ENCODE peak calls at places on chromosomes 4 and X, in seven cellular contexts. One of them, this sample, is unnamed.

GRCh38 chrX:118756111-118756510 is 28.7 kb downstream of the IL13RA1 start:
- DNase-seq in cardiac muscle cell: peak
- DNase-seq in sigmoid colon: no peak
- DNase-seq in pancreas: no peak
- DNase-seq in OCI-LY7: no peak
- DNase-seq in CD8-positive, alpha-beta memory T cell: no peak
- DNase-seq in effector memory CD4-positive, alpha-beta T cell: no peak
- DNase-seq in this sample: no peak

GRCh38 chr4:77172336-77172735 is 15.3 kb downstream of the CCNG2 start:
- DNase-seq in cardiac muscle cell: peak
- DNase-seq in sigmoid colon: no peak
- DNase-seq in pancreas: no peak
- DNase-seq in OCI-LY7: no peak
- DNase-seq in CD8-positive, alpha-beta memory T cell: no peak
- DNase-seq in effector memory CD4-positive, alpha-beta T cell: no peak
- DNase-seq in this sample: no peak

GRCh38 chr4:122403860-122404259 is 25.0 kb downstream of the ADAD1 start:
- DNase-seq in cardiac muscle cell: no peak
- DNase-seq in sigmoid colon: no peak
- DNase-seq in pancreas: no peak
- DNase-seq in OCI-LY7: no peak
- DNase-seq in CD8-positive, alpha-beta memory T cell: no peak
- DNase-seq in effector memory CD4-positive, alpha-beta T cell: no peak
- DNase-seq in this sample: no peak

GRCh38 chr4:158625544-158625943 is 46.1 kb downstream of the C4orf46 start:
- DNase-seq in cardiac muscle cell: no peak
- DNase-seq in sigmoid colon: no peak
- DNase-seq in pancreas: no peak
- DNase-seq in OCI-LY7: no peak
- DNase-seq in CD8-positive, alpha-beta memory T cell: no peak
- DNase-seq in effector memory CD4-positive, alpha-beta T cell: no peak
- DNase-seq in this sample: no peak

GRCh38 chrX:77493677-77494553 is 46.7 kb downstream of the FGF16 start:
- DNase-seq in cardiac muscle cell: peak
- DNase-seq in sigmoid colon: no peak
- DNase-seq in pancreas: no peak
- DNase-seq in OCI-LY7: no peak
- DNase-seq in CD8-positive, alpha-beta memory T cell: no peak
- DNase-seq in effector memory CD4-positive, alpha-beta T cell: no peak
- DNase-seq in this sample: no peak

GRCh38 chr4:15420642-15421041 is 7.2 kb upstream of the C1QTNF7 start:
- DNase-seq in cardiac muscle cell: peak
- DNase-seq in sigmoid colon: no peak
- DNase-seq in pancreas: no peak
- DNase-seq in OCI-LY7: no peak
- DNase-seq in CD8-positive, alpha-beta memory T cell: no peak
- DNase-seq in effector memory CD4-positive, alpha-beta T cell: no peak
- DNase-seq in this sample: no peak

GRCh38 chr4:170088686-170089085 is 1.1 kb downstream of the AADAT start:
- DNase-seq in cardiac muscle cell: no peak
- DNase-seq in sigmoid colon: no peak
- DNase-seq in pancreas: no peak
- DNase-seq in OCI-LY7: no peak
- DNase-seq in CD8-positive, alpha-beta memory T cell: no peak
- DNase-seq in effector memory CD4-positive, alpha-beta T cell: no peak
- DNase-seq in this sample: no peak

GRCh38 chr4:180539284-180539683 is 1703.9 kb upstream of the TENM3 start:
- DNase-seq in cardiac muscle cell: no peak
- DNase-seq in sigmoid colon: no peak
- DNase-seq in pancreas: no peak
- DNase-seq in OCI-LY7: no peak
- DNase-seq in CD8-positive, alpha-beta memory T cell: no peak
- DNase-seq in effector memory CD4-positive, alpha-beta T cell: no peak
- DNase-seq in this sample: no peak

GRCh38 chr4:111943796-111944203 is 201.5 kb upstream of the FAM241A start:
- DNase-seq in cardiac muscle cell: peak
- DNase-seq in sigmoid colon: no peak
- DNase-seq in pancreas: peak
- DNase-seq in OCI-LY7: peak
- DNase-seq in CD8-positive, alpha-beta memory T cell: no peak
- DNase-seq in effector memory CD4-positive, alpha-beta T cell: no peak
- DNase-seq in this sample: peak

GRCh38 chr4:100986360-100986868 is 360.9 kb downstream of the PPP3CA start:
- DNase-seq in cardiac muscle cell: no peak
- DNase-seq in sigmoid colon: no peak
- DNase-seq in pancreas: no peak
- DNase-seq in OCI-LY7: no peak
- DNase-seq in CD8-positive, alpha-beta memory T cell: no peak
- DNase-seq in effector memory CD4-positive, alpha-beta T cell: no peak
- DNase-seq in this sample: no peak

GRCh38 chr4:48342559-48342878 is 1.2 kb downstream of the SLAIN2 start:
- DNase-seq in cardiac muscle cell: no peak
- DNase-seq in sigmoid colon: no peak
- DNase-seq in pancreas: no peak
- DNase-seq in OCI-LY7: peak
- DNase-seq in CD8-positive, alpha-beta memory T cell: peak
- DNase-seq in effector memory CD4-positive, alpha-beta T cell: no peak
- DNase-seq in this sample: no peak

GRCh38 chr4:1211951-1212545 is 36.9 kb downstream of the CTBP1 start:
- DNase-seq in cardiac muscle cell: no peak
- DNase-seq in sigmoid colon: peak
- DNase-seq in pancreas: peak
- DNase-seq in OCI-LY7: no peak
- DNase-seq in CD8-positive, alpha-beta memory T cell: no peak
- DNase-seq in effector memory CD4-positive, alpha-beta T cell: no peak
- DNase-seq in this sample: peak

GRCh38 chr4:123390846-123391456 is 5.6 kb upstream of the SPRY1 start:
- DNase-seq in cardiac muscle cell: peak
- DNase-seq in sigmoid colon: no peak
- DNase-seq in pancreas: no peak
- DNase-seq in OCI-LY7: peak
- DNase-seq in CD8-positive, alpha-beta memory T cell: no peak
- DNase-seq in effector memory CD4-positive, alpha-beta T cell: no peak
- DNase-seq in this sample: no peak

GRCh38 chr4:153785830-153786721 is 2.8 kb downstream of the SFRP2 start:
- DNase-seq in cardiac muscle cell: peak
- DNase-seq in sigmoid colon: no peak
- DNase-seq in pancreas: no peak
- DNase-seq in OCI-LY7: peak
- DNase-seq in CD8-positive, alpha-beta memory T cell: no peak
- DNase-seq in effector memory CD4-positive, alpha-beta T cell: no peak
- DNase-seq in this sample: no peak

GRCh38 chr4:167887726-167888125 is 204.6 kb upstream of the ANXA10 start:
- DNase-seq in cardiac muscle cell: no peak
- DNase-seq in sigmoid colon: no peak
- DNase-seq in pancreas: no peak
- DNase-seq in OCI-LY7: no peak
- DNase-seq in CD8-positive, alpha-beta memory T cell: no peak
- DNase-seq in effector memory CD4-positive, alpha-beta T cell: no peak
- DNase-seq in this sample: peak

GRCh38 chrX:139930923-139931645 is 1.8 kb downstream of the ATP11C start:
- DNase-seq in cardiac muscle cell: peak
- DNase-seq in sigmoid colon: peak
- DNase-seq in pancreas: no peak
- DNase-seq in OCI-LY7: peak
- DNase-seq in CD8-positive, alpha-beta memory T cell: peak
- DNase-seq in effector memory CD4-positive, alpha-beta T cell: no peak
- DNase-seq in this sample: peak

GRCh38 chr4:147787204-147787603 is 55.3 kb downstream of the ARHGAP10 start:
- DNase-seq in cardiac muscle cell: peak
- DNase-seq in sigmoid colon: peak
- DNase-seq in pancreas: no peak
- DNase-seq in OCI-LY7: no peak
- DNase-seq in CD8-positive, alpha-beta memory T cell: no peak
- DNase-seq in effector memory CD4-positive, alpha-beta T cell: no peak
- DNase-seq in this sample: no peak

GRCh38 chrX:5957506-5957905 is 271.2 kb downstream of the NLGN4X start:
- DNase-seq in cardiac muscle cell: peak
- DNase-seq in sigmoid colon: no peak
- DNase-seq in pancreas: no peak
- DNase-seq in OCI-LY7: no peak
- DNase-seq in CD8-positive, alpha-beta memory T cell: no peak
- DNase-seq in effector memory CD4-positive, alpha-beta T cell: no peak
- DNase-seq in this sample: no peak

GRCh38 chr4:151690884-151691283 is 69.9 kb downstream of the GATB start:
- DNase-seq in cardiac muscle cell: peak
- DNase-seq in sigmoid colon: no peak
- DNase-seq in pancreas: no peak
- DNase-seq in OCI-LY7: no peak
- DNase-seq in CD8-positive, alpha-beta memory T cell: no peak
- DNase-seq in effector memory CD4-positive, alpha-beta T cell: no peak
- DNase-seq in this sample: no peak

GRCh38 chrX:77755561-77755960 is 30.5 kb downstream of the ATRX start:
- DNase-seq in cardiac muscle cell: no peak
- DNase-seq in sigmoid colon: no peak
- DNase-seq in pancreas: no peak
- DNase-seq in OCI-LY7: no peak
- DNase-seq in CD8-positive, alpha-beta memory T cell: no peak
- DNase-seq in effector memory CD4-positive, alpha-beta T cell: no peak
- DNase-seq in this sample: no peak

DNA sequence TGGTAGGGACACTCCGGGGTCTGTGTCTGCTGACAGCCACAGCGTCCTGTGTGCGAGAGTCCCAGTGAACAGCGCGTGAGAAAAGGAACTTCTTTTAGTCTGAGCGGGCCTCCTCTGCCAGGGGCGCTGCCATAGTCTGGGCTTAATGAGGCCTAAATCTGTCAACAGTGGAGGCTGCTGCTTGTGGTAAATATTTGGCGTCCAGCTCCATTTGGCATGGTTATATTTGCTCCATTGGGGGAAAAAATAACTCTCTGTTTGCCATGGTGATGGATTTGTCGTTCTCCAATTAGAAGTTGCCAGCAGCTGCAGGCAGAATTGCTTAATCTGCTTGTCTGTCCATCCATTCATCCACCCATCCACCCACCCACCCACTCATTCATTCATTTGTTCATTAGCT is 71.4 kb upstream of the PSAPL1 start:
- DNase-seq in cardiac muscle cell: peak
- DNase-seq in sigmoid colon: no peak
- DNase-seq in pancreas: no peak
- DNase-seq in OCI-LY7: no peak
- DNase-seq in CD8-positive, alpha-beta memory T cell: no peak
- DNase-seq in effector memory CD4-positive, alpha-beta T cell: no peak
- DNase-seq in this sample: no peak
- H3K27ac ChIP-seq in cardiac muscle cell: no peak
- H3K27ac ChIP-seq in sigmoid colon: no peak
- H3K27ac ChIP-seq in pancreas: no peak
- H3K27ac ChIP-seq in OCI-LY7: no peak
- H3K27ac ChIP-seq in CD8-positive, alpha-beta memory T cell: no peak
- H3K27ac ChIP-seq in effector memory CD4-positive, alpha-beta T cell: no peak
- H3K27ac ChIP-seq in this sample: no peak

DNA sequence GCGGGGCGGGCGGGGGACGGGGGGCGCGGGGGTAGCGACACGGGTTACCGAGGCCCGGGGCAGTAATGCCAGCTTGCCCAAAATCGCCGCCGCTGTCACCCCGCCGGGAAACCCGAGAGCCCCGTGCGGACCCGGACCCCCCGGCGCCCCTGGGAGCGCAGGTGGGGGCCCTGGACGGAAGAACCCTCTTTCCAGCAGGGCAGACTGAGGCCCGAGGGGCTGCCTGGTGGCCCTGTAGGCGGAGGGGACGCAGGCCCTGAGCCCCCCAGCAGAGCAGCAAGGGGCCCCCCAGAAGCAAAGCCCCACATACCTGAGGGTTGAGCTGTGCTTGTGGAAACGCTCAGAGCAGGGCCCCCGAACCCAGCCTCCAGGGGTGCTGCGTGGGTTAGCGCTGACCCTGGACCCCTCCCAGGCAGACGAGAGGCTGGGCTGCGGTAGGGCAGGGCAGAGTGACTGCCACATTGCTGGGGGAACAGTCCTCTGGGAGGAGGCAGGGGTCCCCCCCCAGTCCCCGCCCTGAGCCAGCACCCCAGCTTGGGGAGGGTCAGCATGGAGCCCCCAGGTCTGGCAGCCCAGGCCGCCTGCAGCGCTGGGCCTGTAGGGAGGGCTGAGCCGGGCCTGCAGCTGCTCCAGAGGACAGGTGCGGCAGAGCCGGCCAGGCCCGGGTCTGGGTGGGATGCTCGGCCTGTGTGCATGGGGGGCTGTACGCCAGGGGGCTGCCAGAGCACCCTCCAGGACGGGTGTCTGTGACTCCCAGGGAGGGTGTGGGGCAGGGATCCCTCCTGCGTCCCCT is 646 bp downstream of the DOK7 start:
- DNase-seq in cardiac muscle cell: no peak
- DNase-seq in sigmoid colon: no peak
- DNase-seq in pancreas: peak
- DNase-seq in OCI-LY7: no peak
- DNase-seq in CD8-positive, alpha-beta memory T cell: no peak
- DNase-seq in effector memory CD4-positive, alpha-beta T cell: no peak
- DNase-seq in this sample: no peak
- H3K4me3 ChIP-seq in cardiac muscle cell: peak
- H3K4me3 ChIP-seq in sigmoid colon: peak
- H3K4me3 ChIP-seq in pancreas: peak
- H3K4me3 ChIP-seq in OCI-LY7: no peak
- H3K4me3 ChIP-seq in CD8-positive, alpha-beta memory T cell: no peak
- H3K4me3 ChIP-seq in effector memory CD4-positive, alpha-beta T cell: no peak
- H3K4me3 ChIP-seq in this sample: peak

GRCh38 chr4:107937040-107937439 is 5.7 kb downstream of the CYP2U1 start:
- DNase-seq in cardiac muscle cell: no peak
- DNase-seq in sigmoid colon: no peak
- DNase-seq in pancreas: no peak
- DNase-seq in OCI-LY7: no peak
- DNase-seq in CD8-positive, alpha-beta memory T cell: no peak
- DNase-seq in effector memory CD4-positive, alpha-beta T cell: no peak
- DNase-seq in this sample: no peak

GRCh38 chr4:107935246-107935645 is 3.9 kb downstream of the CYP2U1 start:
- DNase-seq in cardiac muscle cell: peak
- DNase-seq in sigmoid colon: no peak
- DNase-seq in pancreas: no peak
- DNase-seq in OCI-LY7: no peak
- DNase-seq in CD8-positive, alpha-beta memory T cell: no peak
- DNase-seq in effector memory CD4-positive, alpha-beta T cell: no peak
- DNase-seq in this sample: no peak

GRCh38 chr4:107930821-107931774 is at the start of gene CYP2U1:
- DNase-seq in cardiac muscle cell: peak
- DNase-seq in sigmoid colon: peak
- DNase-seq in pancreas: peak
- DNase-seq in OCI-LY7: peak
- DNase-seq in CD8-positive, alpha-beta memory T cell: peak
- DNase-seq in effector memory CD4-positive, alpha-beta T cell: peak
- DNase-seq in this sample: peak

GRCh38 chr4:107931775-107932321 is 499 bp downstream of the CYP2U1 start:
- DNase-seq in cardiac muscle cell: no peak
- DNase-seq in sigmoid colon: peak
- DNase-seq in pancreas: peak
- DNase-seq in OCI-LY7: peak
- DNase-seq in CD8-positive, alpha-beta memory T cell: no peak
- DNase-seq in effector memory CD4-positive, alpha-beta T cell: peak
- DNase-seq in this sample: peak
- H3K27ac ChIP-seq in cardiac muscle cell: no peak
- H3K27ac ChIP-seq in sigmoid colon: peak
- H3K27ac ChIP-seq in pancreas: no peak
- H3K27ac ChIP-seq in OCI-LY7: peak
- H3K27ac ChIP-seq in CD8-positive, alpha-beta memory T cell: peak
- H3K27ac ChIP-seq in effector memory CD4-positive, alpha-beta T cell: peak
- H3K27ac ChIP-seq in this sample: peak

GRCh38 chr4:76024007-76024406 is 710 bp upstream of the CXCL10 start:
- DNase-seq in cardiac muscle cell: no peak
- DNase-seq in sigmoid colon: no peak
- DNase-seq in pancreas: no peak
- DNase-seq in OCI-LY7: no peak
- DNase-seq in CD8-positive, alpha-beta memory T cell: no peak
- DNase-seq in effector memory CD4-positive, alpha-beta T cell: no peak
- DNase-seq in this sample: no peak

GRCh38 chr4:76023381-76023780 is at the start of gene CXCL10:
- DNase-seq in cardiac muscle cell: no peak
- DNase-seq in sigmoid colon: no peak
- DNase-seq in pancreas: no peak
- DNase-seq in OCI-LY7: no peak
- DNase-seq in CD8-positive, alpha-beta memory T cell: no peak
- DNase-seq in effector memory CD4-positive, alpha-beta T cell: no peak
- DNase-seq in this sample: no peak

GRCh38 chr4:76028242-76028859 is 5.1 kb upstream of the CXCL10 start:
- DNase-seq in cardiac muscle cell: peak
- DNase-seq in sigmoid colon: no peak
- DNase-seq in pancreas: no peak
- DNase-seq in OCI-LY7: no peak
- DNase-seq in CD8-positive, alpha-beta memory T cell: no peak
- DNase-seq in effector memory CD4-positive, alpha-beta T cell: no peak
- DNase-seq in this sample: no peak
- H3K4me3 ChIP-seq in cardiac muscle cell: no peak
- H3K4me3 ChIP-seq in sigmoid colon: no peak
- H3K4me3 ChIP-seq in pancreas: no peak
- H3K4me3 ChIP-seq in OCI-LY7: no peak
- H3K4me3 ChIP-seq in CD8-positive, alpha-beta memory T cell: no peak
- H3K4me3 ChIP-seq in effector memory CD4-positive, alpha-beta T cell: no peak
- H3K4me3 ChIP-seq in this sample: peak